ENCODE peak calls at places on chromosomes 7 and 10, in six cellular contexts. A, H, X, S, G and Z are unnamed samples.

GRCh38 chr7:2512179-2512644 is 7.4 kb upstream of the LFNG start:
- DNase-seq in H (no peak), G (no peak), A (no peak), S (no peak), X (no peak), Z (no peak)

GRCh38 chr7:150476819-150477631 is 26.6 kb downstream of the GIMAP8 start:
- DNase-seq in G (no peak), H (no peak), A (no peak), X (no peak), S (no peak), Z (no peak)

GRCh38 chr10:73819025-73819424 is 7.6 kb upstream of the NDST2 start:
- DNase-seq in G (no peak), A (no peak), S (no peak), H (no peak), X (no peak), Z (no peak)

GRCh38 chr10:21184216-21184615 is 287.1 kb upstream of the NEBL start:
- DNase-seq in S (peak; percentile 74), X (peak; percentile 73), G (no peak), A (no peak), H (no peak), Z (no peak)

GRCh38 chr10:131260452-131261211 is 50.9 kb downstream of the TCERG1L start:
- DNase-seq in H (no peak), X (no peak), A (no peak), G (no peak), S (no peak), Z (no peak)

GRCh38 chr7:134552105-134552504 is 3.2 kb downstream of the AKR1B15 start:
- DNase-seq in H (no peak), G (peak; percentile 34), X (peak; percentile 35), A (no peak), S (no peak), Z (peak; percentile 23)

GRCh38 chr7:17690030-17690429 is 250.3 kb downstream of the SNX13 start:
- DNase-seq in S (peak; percentile 98), H (no peak), X (peak; percentile 95), G (no peak), A (peak; percentile 99), Z (no peak)

GRCh38 chr10:44045020-44045419 is 339.9 kb downstream of the CXCL12 start:
- DNase-seq in X (no peak), G (no peak), A (no peak), H (no peak), S (no peak), Z (no peak)

GRCh38 chr10:8379906-8380832 is 325.7 kb downstream of the GATA3 start:
- DNase-seq in A (no peak), G (peak; percentile 38), S (no peak), H (peak; percentile 89), X (no peak), Z (no peak)

GRCh38 chr7:157047148-157047547 is 36.7 kb upstream of the MNX1 start:
- DNase-seq in A (no peak), X (no peak), S (no peak), H (no peak), G (no peak), Z (no peak)

GRCh38 chr10:86401588-86402282 is 35.1 kb upstream of the GRID1 start:
- DNase-seq in G (peak; percentile 27), A (no peak), S (no peak), X (no peak), H (no peak), Z (peak; percentile 26)

GRCh38 chr10:86402283-86402931 is 35.8 kb upstream of the GRID1 start:
- DNase-seq in X (no peak), G (no peak), H (no peak), S (peak; percentile 24), A (peak; percentile 39), Z (no peak)

GRCh38 chr10:86399514-86399878 is 32.9 kb upstream of the GRID1 start:
- DNase-seq in H (no peak), G (no peak), S (no peak), X (no peak), A (no peak), Z (no peak)

GRCh38 chr10:86399879-86400704 is 33.5 kb upstream of the GRID1 start:
- DNase-seq in A (peak; percentile 88), G (peak; percentile 98), S (peak; percentile 93), X (peak; percentile 96), H (peak; percentile 95), Z (peak; percentile 98)

GRCh38 chr10:86400705-86401587 is 34.4 kb upstream of the GRID1 start:
- DNase-seq in H (no peak), G (peak; percentile 74), A (peak; percentile 25), X (peak; percentile 45), S (peak; percentile 26), Z (peak; percentile 50)
- TF ChIP-seq CTCF in H (peak; percentile 27), G (peak; percentile 19), A (no peak), X (no peak), S (peak; percentile 22), Z (no peak)

GRCh38 chr7:88095-88926 is 104.1 kb upstream of the FAM20C start:
- DNase-seq in S (no peak), H (no peak), A (no peak), G (peak; percentile 5), X (peak; percentile 50), Z (no peak)
- TF ChIP-seq CTCF in S (peak; percentile 31), H (peak; percentile 35), A (no peak), G (no peak), X (no peak), Z (peak; percentile 22)

DNA sequence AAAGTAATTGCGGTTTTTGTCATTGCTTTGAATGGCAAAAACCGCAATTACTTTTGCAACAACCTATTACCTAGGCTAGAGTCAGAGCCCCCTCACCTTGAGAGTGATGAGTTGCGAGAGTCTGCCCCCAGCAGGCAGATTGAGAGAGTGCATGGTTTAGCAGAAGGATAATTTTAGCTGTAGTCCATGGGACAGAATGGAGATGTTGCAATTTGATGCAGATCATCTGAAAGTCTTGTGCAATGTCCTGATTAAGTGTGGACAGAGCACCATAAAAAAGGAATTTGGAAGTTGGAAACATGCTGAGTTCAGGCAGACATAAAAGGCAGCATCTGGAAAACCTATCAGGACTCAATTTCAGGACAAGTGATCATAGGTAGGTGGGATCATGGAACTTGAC is 48.7 kb downstream of the GPR141 start:
- DNase-seq in G (peak; percentile 66), H (peak; percentile 42), X (peak; percentile 97), S (no peak), A (no peak), Z (peak; percentile 52)
- TF ChIP-seq CTCF in G (peak; percentile 68), H (peak; percentile 57), X (peak; percentile 61), S (no peak), A (no peak), Z (peak; percentile 55)

GRCh38 chr10:124745678-124746077 is 1.5 kb upstream of the FAM53B start:
- DNase-seq in A (no peak), H (no peak), G (peak; percentile 74), X (peak; percentile 49), S (peak; percentile 67), Z (no peak)

GRCh38 chr10:124743188-124744046 is 761 bp downstream of the FAM53B start:
- DNase-seq in G (peak; percentile 41), X (peak; percentile 44), S (peak; percentile 39), H (peak; percentile 53), A (no peak), Z (peak; percentile 52)

GRCh38 chr10:124745257-124745656 is 1.1 kb upstream of the FAM53B start:
- DNase-seq in A (no peak), S (no peak), G (no peak), H (no peak), X (no peak), Z (no peak)

GRCh38 chr10:124744688-124745055 is 494 bp upstream of the FAM53B start:
- DNase-seq in H (no peak), S (peak; percentile 73), A (peak; percentile 62), G (no peak), X (no peak), Z (no peak)

GRCh38 chr10:124744047-124744687 is at the start of gene FAM53B:
- DNase-seq in A (peak; percentile 50), G (peak; percentile 94), H (peak; percentile 83), X (peak; percentile 76), S (peak; percentile 70), Z (peak; percentile 88)
- TF ChIP-seq CTCF in A (no peak), G (no peak), H (no peak), X (no peak), S (no peak), Z (no peak)

GRCh38 chr7:28984631-28985030 is 26.5 kb upstream of the TRIL start:
- DNase-seq in H (no peak), A (peak; percentile 87), S (peak; percentile 91), X (peak; percentile 88), G (peak; percentile 60), Z (no peak)
- TF ChIP-seq CTCF in H (no peak), A (no peak), S (no peak), X (no peak), G (no peak), Z (no peak)

DNA sequence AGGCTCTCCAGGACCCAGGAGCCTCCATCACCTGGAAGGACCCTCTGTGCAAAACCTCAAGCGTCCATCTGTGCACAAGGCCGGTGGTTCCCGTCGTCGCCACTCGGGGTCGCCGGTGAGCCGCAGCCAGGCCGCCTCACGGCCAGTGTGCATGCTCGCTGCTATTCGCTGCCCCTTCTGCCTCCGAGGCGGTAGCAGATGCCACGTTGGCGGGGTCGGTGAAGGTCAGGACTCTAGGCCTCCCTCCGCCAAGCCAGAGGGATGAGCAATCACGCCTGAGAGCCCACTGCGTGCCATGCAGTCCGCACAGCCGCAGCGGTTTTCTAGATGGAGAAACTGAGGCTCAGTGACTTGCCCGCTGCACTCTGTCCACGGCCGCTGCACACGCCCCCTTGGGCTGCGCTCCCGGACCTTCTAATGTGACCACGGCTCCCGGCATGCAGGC is 5.7 kb downstream of the UPK3B start:
- DNase-seq in A (peak; percentile 29), G (no peak), X (peak; percentile 52), S (no peak), H (no peak), Z (no peak)
- TF ChIP-seq CTCF in A (peak; percentile 35), G (no peak), X (peak; percentile 93), S (no peak), H (peak; percentile 50), Z (no peak)

GRCh38 chr7:42843209-42843800 is 68.6 kb downstream of the C7orf25 start:
- DNase-seq in S (peak; percentile 47), G (peak; percentile 71), H (peak; percentile 41), A (peak; percentile 10), X (no peak), Z (peak; percentile 59)
- TF ChIP-seq CTCF in S (peak; percentile 67), G (peak; percentile 69), H (peak; percentile 39), A (peak; percentile 67), X (no peak), Z (peak; percentile 58)

DNA sequence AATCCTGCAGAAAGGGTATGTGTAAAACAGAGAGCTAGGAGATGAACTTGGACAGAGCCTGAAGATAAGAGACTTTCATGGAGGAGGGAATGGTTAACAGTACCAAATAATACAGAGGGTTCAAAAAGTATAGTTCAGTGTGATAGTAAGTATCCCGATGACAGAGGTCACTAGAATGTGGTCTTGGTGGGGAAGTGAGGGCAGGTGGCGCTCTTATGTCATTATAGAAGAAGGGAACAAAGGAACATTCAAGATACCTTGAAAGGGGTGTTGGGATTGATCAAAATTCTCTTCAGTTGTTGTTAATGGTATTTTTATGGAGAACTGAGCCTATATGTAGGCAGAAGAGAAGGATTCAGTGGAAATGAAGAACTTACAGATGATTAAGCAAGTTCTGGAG is 312.5 kb downstream of the SUGCT start:
- DNase-seq in H (no peak), A (no peak), G (no peak), X (no peak), S (no peak), Z (no peak)
- TF ChIP-seq CTCF in H (peak; percentile 17), A (no peak), G (peak; percentile 13), X (peak; percentile 7), S (no peak), Z (no peak)